ENCODE peak calls at places on chromosomes 7 and 10, in six cellular contexts. E is suprapubic skin, L is psoas muscle, J is kidney epithelial cell, T is cardiac fibroblast, M is fibroblast of the aortic adventitia. Q is an unnamed sample.

GRCh38 chr10:117365612-117366011 is 9.6 kb downstream of the PDZD8 start:
- DNase-seq in E (no peak), L (no peak), J (no peak), T (no peak), M (no peak), Q (no peak)

GRCh38 chr7:50304911-50305621 is 550 bp downstream of the IKZF1 start:
- DNase-seq in E (no peak), L (no peak), J (no peak), T (no peak), M (no peak), Q (no peak)

GRCh38 chr10:70432101-70432500 is 9.4 kb downstream of the NODAL start:
- DNase-seq in E (no peak), L (no peak), J (no peak), T (no peak), M (no peak), Q (no peak)

GRCh38 chr7:105429746-105430612 is 41.3 kb upstream of the SRPK2 start:
- DNase-seq in E (no peak), L (no peak), J (no peak), T (peak), M (peak), Q (no peak)

GRCh38 chr7:29490094-29490607 is 73.5 kb upstream of the PRR15 start:
- DNase-seq in E (no peak), L (no peak), J (no peak), T (no peak), M (no peak), Q (no peak)

GRCh38 chr7:50832744-50833143 is 50.0 kb upstream of the GRB10 start:
- DNase-seq in E (no peak), L (no peak), J (peak), T (peak), M (peak), Q (peak)

GRCh38 chr10:125448596-125448995 is 234.4 kb downstream of the TEX36 start:
- DNase-seq in E (no peak), L (no peak), J (no peak), T (peak), M (peak), Q (no peak)

GRCh38 chr7:121530251-121531174 is 134.4 kb upstream of the FAM3C start:
- DNase-seq in E (no peak), L (peak), J (peak), T (peak), M (peak), Q (peak)

GRCh38 chr10:16832351-16833080 is 15.3 kb upstream of the RSU1 start:
- DNase-seq in E (no peak), L (no peak), J (no peak), T (peak), M (peak), Q (peak)

GRCh38 chr10:34713875-34714274 is 101.2 kb downstream of the PARD3 start:
- DNase-seq in E (no peak), L (no peak), J (no peak), T (peak), M (peak), Q (no peak)

GRCh38 chr10:13453896-13454295 is 74.9 kb downstream of the BEND7 start:
- DNase-seq in E (no peak), L (no peak), J (no peak), T (no peak), M (no peak), Q (no peak)

GRCh38 chr7:137682596-137682995 is 164.2 kb downstream of the DGKI start:
- DNase-seq in E (no peak), L (no peak), J (peak), T (peak), M (peak), Q (peak)

GRCh38 chr7:112103246-112103645 is 103.0 kb downstream of the DOCK4 start:
- DNase-seq in E (no peak), L (no peak), J (no peak), T (peak), M (no peak), Q (no peak)

GRCh38 chr7:135493362-135493761 is 16.5 kb downstream of the CNOT4 start:
- DNase-seq in E (no peak), L (no peak), J (no peak), T (peak), M (peak), Q (no peak)

GRCh38 chr7:157129200-157129599 is 9.5 kb upstream of the UBE3C start:
- DNase-seq in E (no peak), L (no peak), J (no peak), T (no peak), M (no peak), Q (no peak)

GRCh38 chr10:61903991-61904350 is 2.5 kb downstream of the ARID5B start:
- DNase-seq in E (no peak), L (no peak), J (no peak), T (no peak), M (no peak), Q (no peak)

GRCh38 chr10:108817125-108817524 is 1106.2 kb downstream of the XPNPEP1 start:
- DNase-seq in E (no peak), L (no peak), J (no peak), T (no peak), M (no peak), Q (no peak)

GRCh38 chr7:47170516-47170915 is 411.4 kb downstream of the TNS3 start:
- DNase-seq in E (no peak), L (no peak), J (no peak), T (peak), M (no peak), Q (no peak)

GRCh38 chr10:43067391-43068135 is 9.3 kb upstream of the RET start:
- DNase-seq in E (no peak), L (no peak), J (no peak), T (no peak), M (no peak), Q (no peak)

GRCh38 chr7:47611045-47611511 is 29.2 kb upstream of the TNS3 start:
- DNase-seq in E (no peak), L (no peak), J (no peak), T (no peak), M (no peak), Q (no peak)

GRCh38 chr7:47181609-47182264 is 400.2 kb downstream of the TNS3 start:
- DNase-seq in E (no peak), L (no peak), J (no peak), T (no peak), M (peak), Q (no peak)

GRCh38 chr10:124417846-124418725 is 637 bp downstream of the OAT start:
- DNase-seq in E (peak), L (peak), J (no peak), T (peak), M (peak), Q (no peak)

GRCh38 chr10:75127481-75127880 is 16.0 kb downstream of the SAMD8 start:
- DNase-seq in E (no peak), L (no peak), J (no peak), T (peak), M (no peak), Q (no peak)

GRCh38 chr7:65339257-65339656 is 34.4 kb upstream of the ZNF92 start:
- DNase-seq in E (no peak), L (no peak), J (no peak), T (no peak), M (no peak), Q (no peak)

GRCh38 chr10:87541114-87541513 is 36.4 kb downstream of the MINPP1 start:
- DNase-seq in E (no peak), L (no peak), J (no peak), T (peak), M (peak), Q (no peak)

GRCh38 chr10:95480102-95480900 is 80.9 kb downstream of the SORBS1 start:
- DNase-seq in E (no peak), L (no peak), J (no peak), T (peak), M (peak), Q (no peak)

GRCh38 chr7:129739427-129739826 is 127.9 kb downstream of the NRF1 start:
- DNase-seq in E (no peak), L (peak), J (peak), T (peak), M (peak), Q (no peak)

GRCh38 chr7:64889686-64890162 is 13.3 kb upstream of the ZNF273 start:
- DNase-seq in E (peak), L (no peak), J (no peak), T (no peak), M (no peak), Q (no peak)

GRCh38 chr7:75993689-75994387 is 557 bp downstream of the TMEM120A start:
- DNase-seq in E (no peak), L (peak), J (no peak), T (peak), M (peak), Q (no peak)

GRCh38 chr10:43407148-43407575 is 1.8 kb downstream of the HNRNPF start:
- DNase-seq in E (no peak), L (peak), J (no peak), T (peak), M (peak), Q (no peak)

GRCh38 chr7:151838861-151839381 is 38.0 kb downstream of the PRKAG2 start:
- DNase-seq in E (no peak), L (no peak), J (no peak), T (no peak), M (no peak), Q (no peak)

GRCh38 chr7:150735596-150736358 is 1.4 kb upstream of the GIMAP5 start:
- DNase-seq in E (no peak), L (no peak), J (no peak), T (no peak), M (no peak), Q (no peak)

GRCh38 chr10:56679578-56679977 is 318.5 kb upstream of the ZWINT start:
- DNase-seq in E (no peak), L (no peak), J (no peak), T (no peak), M (no peak), Q (no peak)

GRCh38 chr10:83625831-83626360 is 513.4 kb upstream of the GHITM start:
- DNase-seq in E (no peak), L (no peak), J (no peak), T (no peak), M (no peak), Q (no peak)

GRCh38 chr7:2024227-2024918 is 208.4 kb downstream of the MAD1L1 start:
- DNase-seq in E (peak), L (peak), J (no peak), T (peak), M (no peak), Q (no peak)

GRCh38 chr7:116522247-116522646 is 2.6 kb upstream of the CAV1 start:
- DNase-seq in E (no peak), L (no peak), J (peak), T (peak), M (peak), Q (peak)

GRCh38 chr10:23202736-23203135 is 10.6 kb downstream of the PTF1A start:
- DNase-seq in E (no peak), L (no peak), J (no peak), T (no peak), M (no peak), Q (no peak)

GRCh38 chr7:8125680-8126444 is 136.1 kb downstream of the ICA1 start:
- DNase-seq in E (no peak), L (no peak), J (no peak), T (no peak), M (no peak), Q (no peak)
- H3K4me3 ChIP-seq in E (no peak), L (no peak), J (no peak), T (no peak), M (no peak), Q (no peak)

DNA sequence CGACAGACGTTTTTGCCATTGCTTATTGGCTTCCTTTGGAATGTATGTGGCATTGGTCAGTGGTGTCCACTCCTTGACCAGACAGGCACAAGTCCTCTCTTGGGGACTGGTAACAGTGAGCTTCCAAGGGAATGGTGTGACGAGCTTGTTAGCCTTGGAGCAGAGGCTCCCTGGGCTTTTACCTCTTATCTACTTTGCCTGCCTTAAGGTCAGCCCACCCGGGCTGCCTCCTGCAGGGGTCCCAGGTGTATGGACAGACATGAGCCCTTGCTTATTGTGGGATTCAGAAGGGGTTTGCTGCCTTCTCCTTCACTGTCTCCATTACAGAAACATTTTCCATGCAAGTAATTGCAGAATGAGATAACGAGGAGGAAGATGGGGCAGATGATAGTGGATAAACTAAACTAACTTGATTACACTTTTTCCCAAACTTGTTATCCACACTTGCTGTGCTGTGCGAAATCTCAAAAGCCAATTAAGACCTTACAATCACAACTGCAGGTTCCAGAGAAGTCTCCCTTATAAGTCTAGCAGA is 29.7 kb downstream of the PLPP4 start:
- DNase-seq in E (no peak), L (no peak), J (no peak), T (no peak), M (no peak), Q (no peak)
- TF ChIP-seq CTCF in E (no peak), L (no peak), J (no peak), T (no peak), M (no peak), Q (no peak)

GRCh38 chr7:102834999-102835398 is 77.8 kb upstream of the LRRC17 start:
- DNase-seq in E (no peak), L (no peak), J (peak), T (peak), M (peak), Q (no peak)
- H3K4me3 ChIP-seq in E (no peak), L (no peak), J (no peak), T (no peak), M (no peak), Q (no peak)

DNA sequence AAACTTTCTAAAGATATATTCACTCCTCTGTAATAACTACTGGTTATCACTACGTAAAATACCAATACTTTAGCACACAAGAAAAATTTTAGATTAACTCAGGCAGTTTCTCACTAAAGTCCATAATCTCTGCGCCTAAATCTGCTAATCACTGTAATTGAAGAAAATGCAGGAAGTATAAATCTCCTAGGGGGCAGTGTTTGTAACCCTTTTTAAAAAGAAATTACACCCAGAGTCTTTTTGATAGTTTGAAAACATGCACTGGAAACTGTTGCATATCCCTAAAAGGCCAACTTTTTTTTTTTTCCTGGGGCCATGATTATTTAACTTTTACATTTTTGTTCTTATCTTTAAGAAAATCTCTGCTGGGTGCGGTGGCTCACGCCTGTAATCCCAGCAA is 209.6 kb downstream of the KIAA1217 start:
- DNase-seq in E (no peak), L (no peak), J (no peak), T (peak), M (no peak), Q (no peak)
- TF ChIP-seq CTCF in E (no peak), L (no peak), J (no peak), T (peak), M (peak), Q (no peak)

GRCh38 chr10:129033354-129033729 is 433.7 kb upstream of the MGMT start:
- DNase-seq in E (no peak), L (no peak), J (no peak), T (no peak), M (no peak), Q (no peak)

GRCh38 chr10:129032626-129033353 is 434.3 kb upstream of the MGMT start:
- DNase-seq in E (no peak), L (no peak), J (no peak), T (no peak), M (no peak), Q (no peak)

GRCh38 chr10:129031233-129032150 is 435.5 kb upstream of the MGMT start:
- DNase-seq in E (no peak), L (peak), J (no peak), T (peak), M (peak), Q (no peak)

GRCh38 chr10:129025774-129026173 is 441.3 kb upstream of the MGMT start:
- DNase-seq in E (no peak), L (no peak), J (no peak), T (no peak), M (no peak), Q (no peak)

GRCh38 chr10:129028425-129028824 is 438.6 kb upstream of the MGMT start:
- DNase-seq in E (no peak), L (no peak), J (no peak), T (no peak), M (no peak), Q (no peak)
- H3K4me3 ChIP-seq in E (no peak), L (peak), J (no peak), T (no peak), M (no peak), Q (no peak)

GRCh38 chr10:111556666-111557065 is 479.8 kb downstream of the ADRA2A start:
- DNase-seq in E (no peak), L (no peak), J (no peak), T (no peak), M (no peak), Q (no peak)
- TF ChIP-seq CTCF in E (no peak), L (no peak), J (no peak), T (no peak), M (no peak), Q (no peak)

GRCh38 chr10:122282909-122283308 is 11.8 kb downstream of the BTBD16 start:
- DNase-seq in E (no peak), L (no peak), J (no peak), T (no peak), M (no peak), Q (no peak)
- H3K4me3 ChIP-seq in E (no peak), L (no peak), J (no peak), T (no peak), M (no peak), Q (no peak)

GRCh38 chr7:132443776-132444520 is 132.3 kb downstream of the PLXNA4 start:
- DNase-seq in E (no peak), L (no peak), J (no peak), T (no peak), M (no peak), Q (no peak)
- TF ChIP-seq CTCF in E (no peak), L (no peak), J (no peak), T (no peak), M (no peak), Q (no peak)

DNA sequence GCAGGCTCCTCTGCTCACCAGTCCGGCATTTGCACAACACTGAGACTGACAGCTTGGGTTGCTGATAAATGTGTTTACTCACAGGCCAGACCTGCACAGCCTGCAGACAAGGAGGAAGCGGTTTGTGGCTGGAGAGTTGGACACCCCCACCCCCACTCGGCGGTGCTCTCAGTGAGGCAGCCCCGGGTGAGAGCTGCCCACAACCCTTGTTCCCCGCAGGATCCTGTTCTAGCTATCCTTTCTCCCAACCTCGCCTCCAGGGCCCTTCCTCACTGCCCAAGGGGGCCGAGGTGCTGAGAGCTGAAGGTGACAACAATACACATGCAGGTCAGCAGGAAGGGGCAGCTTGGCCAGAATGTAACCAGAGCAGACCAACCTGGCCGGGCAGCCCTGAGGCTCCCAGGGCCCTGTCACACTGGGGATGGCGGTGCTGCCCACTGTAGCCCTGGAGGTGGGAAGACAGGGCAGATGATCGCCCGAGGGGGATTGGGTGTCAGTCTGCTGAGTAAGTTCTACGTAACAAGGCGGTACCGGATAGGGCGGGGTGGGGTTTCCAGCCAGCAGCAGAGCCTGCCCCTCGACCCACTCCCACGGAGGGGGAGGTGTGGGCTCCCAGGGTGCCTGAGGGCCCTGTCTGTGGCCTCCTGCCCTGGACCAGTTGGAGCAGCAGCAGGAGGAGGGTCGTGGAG is 2.1 kb upstream of the ADAM8 start:
- DNase-seq in E (no peak), L (no peak), J (peak), T (peak), M (no peak), Q (no peak)
- H3K4me3 ChIP-seq in E (no peak), L (no peak), J (no peak), T (no peak), M (no peak), Q (no peak)

DNA sequence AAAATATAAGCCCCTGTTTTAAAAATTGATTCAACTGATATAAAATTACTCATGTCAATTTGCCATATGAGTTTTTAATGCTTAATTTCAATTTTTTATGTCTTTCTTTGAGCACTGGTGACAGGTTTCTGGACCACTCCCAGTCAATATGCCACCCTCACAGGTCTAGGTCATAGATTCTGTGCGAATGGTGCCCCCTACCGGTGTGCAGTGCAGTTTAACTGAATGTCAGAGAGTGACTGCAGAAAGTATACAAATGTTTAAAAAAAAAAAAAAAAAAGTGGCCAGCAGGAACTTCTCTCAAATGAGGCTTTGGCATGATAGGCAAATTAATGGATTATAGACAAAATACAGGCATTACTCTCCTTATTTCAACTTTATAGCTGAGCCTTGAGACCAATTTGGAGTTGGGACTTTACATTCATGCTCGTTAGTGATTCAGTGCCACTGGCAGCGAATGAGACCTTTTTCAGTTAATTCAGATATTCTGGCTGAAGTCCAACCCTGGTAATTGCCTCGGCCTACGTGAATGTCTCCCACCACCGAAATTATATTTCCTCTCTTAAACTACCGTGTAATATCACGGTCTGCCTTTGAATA is 427.6 kb downstream of the PHTF2 start:
- DNase-seq in E (no peak), L (no peak), J (no peak), T (peak), M (peak), Q (no peak)
- TF ChIP-seq CTCF in E (no peak), L (no peak), J (peak), T (peak), M (peak), Q (peak)